ENCODE peak calls at places on chromosomes 2 and 18, in five cellular contexts. One of them, this sample, is unnamed.

GRCh38 chr2:888211-888801 is 62.3 kb upstream of the SNTG2 start:
- DNase-seq in amniotic stem cell: no peak
- DNase-seq in central memory CD4-positive, alpha-beta T cell: no peak
- DNase-seq in B cell: no peak
- DNase-seq in SK-N-SH: no peak
- DNase-seq in this sample: no peak

GRCh38 chr2:62321370-62321769 is 125.5 kb downstream of the B3GNT2 start:
- DNase-seq in B cell: no peak
- DNase-seq in amniotic stem cell: no peak
- DNase-seq in central memory CD4-positive, alpha-beta T cell: no peak
- DNase-seq in SK-N-SH: no peak
- DNase-seq in this sample: no peak

GRCh38 chr18:59954746-59955145 is 55.0 kb downstream of the PMAIP1 start:
- DNase-seq in amniotic stem cell: peak; percentile 3
- DNase-seq in B cell: no peak
- DNase-seq in SK-N-SH: no peak
- DNase-seq in central memory CD4-positive, alpha-beta T cell: no peak
- DNase-seq in this sample: no peak

GRCh38 chr2:158457092-158457825 is 507 bp downstream of the PKP4 start:
- DNase-seq in SK-N-SH: peak; percentile 79
- DNase-seq in B cell: peak; percentile 65
- DNase-seq in amniotic stem cell: peak; percentile 50
- DNase-seq in central memory CD4-positive, alpha-beta T cell: peak; percentile 59
- DNase-seq in this sample: no peak

GRCh38 chr2:177296047-177296446 is 31.5 kb upstream of the NFE2L2 start:
- DNase-seq in central memory CD4-positive, alpha-beta T cell: peak; percentile 43
- DNase-seq in SK-N-SH: peak; percentile 14
- DNase-seq in B cell: peak; percentile 52
- DNase-seq in amniotic stem cell: no peak
- DNase-seq in this sample: no peak

GRCh38 chr2:168801961-168802824 is at the start of gene NOSTRIN:
- DNase-seq in B cell: no peak
- DNase-seq in amniotic stem cell: no peak
- DNase-seq in SK-N-SH: no peak
- DNase-seq in central memory CD4-positive, alpha-beta T cell: no peak
- DNase-seq in this sample: no peak

GRCh38 chr2:226185613-226186211 is 613.9 kb downstream of the IRS1 start:
- DNase-seq in central memory CD4-positive, alpha-beta T cell: no peak
- DNase-seq in SK-N-SH: no peak
- DNase-seq in B cell: no peak
- DNase-seq in amniotic stem cell: peak; percentile 48
- DNase-seq in this sample: no peak

GRCh38 chr2:173148520-173148919 is 72.9 kb downstream of the MAP3K20 start:
- DNase-seq in amniotic stem cell: no peak
- DNase-seq in B cell: no peak
- DNase-seq in central memory CD4-positive, alpha-beta T cell: no peak
- DNase-seq in SK-N-SH: no peak
- DNase-seq in this sample: no peak

GRCh38 chr18:34626404-34627137 is 83.5 kb upstream of the DTNA start:
- DNase-seq in central memory CD4-positive, alpha-beta T cell: no peak
- DNase-seq in SK-N-SH: no peak
- DNase-seq in B cell: no peak
- DNase-seq in amniotic stem cell: no peak
- DNase-seq in this sample: no peak

GRCh38 chr2:134280231-134280630 is 26.4 kb downstream of the MGAT5 start:
- DNase-seq in central memory CD4-positive, alpha-beta T cell: no peak
- DNase-seq in amniotic stem cell: no peak
- DNase-seq in SK-N-SH: no peak
- DNase-seq in B cell: no peak
- DNase-seq in this sample: no peak

GRCh38 chr2:29238497-29238896 is 123.3 kb downstream of the CLIP4 start:
- DNase-seq in central memory CD4-positive, alpha-beta T cell: no peak
- DNase-seq in B cell: no peak
- DNase-seq in amniotic stem cell: no peak
- DNase-seq in SK-N-SH: peak; percentile 58
- DNase-seq in this sample: peak; percentile 28

GRCh38 chr18:71001597-71001996 is 712.8 kb downstream of the SOCS6 start:
- DNase-seq in amniotic stem cell: no peak
- DNase-seq in B cell: no peak
- DNase-seq in SK-N-SH: no peak
- DNase-seq in central memory CD4-positive, alpha-beta T cell: no peak
- DNase-seq in this sample: no peak

GRCh38 chr18:37663446-37663845 is 97.8 kb upstream of the CELF4 start:
- DNase-seq in B cell: no peak
- DNase-seq in amniotic stem cell: no peak
- DNase-seq in central memory CD4-positive, alpha-beta T cell: no peak
- DNase-seq in SK-N-SH: no peak
- DNase-seq in this sample: no peak